ENCODE peak calls at places on chromosomes 13 and 19, in five cellular contexts. B is fibroblast of pulmonary artery, I is GM12865, K is omental fat pad, N is fibroblast of mammary gland. X is an unnamed sample.

GRCh38 chr19:44848805-44849457 is 2.8 kb downstream of the NECTIN2 start:
- DNase-seq in B (no peak), N (no peak), K (no peak), I (no peak), X (no peak)

GRCh38 chr13:112726018-112726767 is 36.4 kb downstream of the ATP11A start:
- DNase-seq in K (no peak), I (no peak), B (no peak), N (no peak), X (no peak)

GRCh38 chr19:19303411-19303810 is 16.9 kb downstream of the SUGP1 start:
- DNase-seq in I (no peak), N (no peak), K (no peak), B (no peak), X (no peak)

GRCh38 chr13:69857188-69857821 is 250.3 kb upstream of the ATXN8OS start:
- DNase-seq in N (peak), I (peak), B (peak), K (no peak), X (peak)

GRCh38 chr19:29404951-29405727 is 120.7 kb upstream of the VSTM2B start:
- DNase-seq in N (no peak), K (no peak), B (no peak), I (no peak), X (no peak)

GRCh38 chr13:50228527-50228926 is 213.3 kb downstream of the KCNRG start:
- DNase-seq in B (no peak), I (no peak), N (no peak), K (no peak), X (no peak)

GRCh38 chr13:81487151-81487550 is 1146.2 kb upstream of the SPRY2 start:
- DNase-seq in K (no peak), N (peak), I (no peak), B (peak), X (no peak)

GRCh38 chr19:33261511-33262192 is 36.0 kb upstream of the SLC7A10 start:
- DNase-seq in I (no peak), N (no peak), B (no peak), K (no peak), X (no peak)

GRCh38 chr19:5679289-5680082 is 830 bp downstream of the MICOS13 start:
- DNase-seq in B (no peak), N (no peak), I (no peak), K (no peak), X (no peak)

GRCh38 chr19:30088567-30088966 is 146.5 kb downstream of the URI1 start:
- DNase-seq in I (no peak), B (no peak), N (no peak), K (no peak), X (no peak)

GRCh38 chr13:33138441-33138840 is 122.2 kb downstream of the KL start:
- DNase-seq in K (no peak), B (no peak), I (no peak), N (no peak), X (no peak)

GRCh38 chr19:19459707-19460251 is 54.3 kb downstream of the GATAD2A start:
- DNase-seq in K (no peak), N (peak), I (peak), B (peak), X (peak)

GRCh38 chr19:50050406-50051223 is 24.8 kb downstream of the ZNF473 start:
- DNase-seq in B (peak), N (no peak), K (peak), I (peak), X (no peak)

GRCh38 chr13:86383151-86383550 is 583.9 kb upstream of the SLITRK6 start:
- DNase-seq in B (no peak), N (no peak), K (no peak), I (no peak), X (no peak)

GRCh38 chr19:4140237-4140711 is 13.2 kb upstream of the CREB3L3 start:
- DNase-seq in I (peak), K (no peak), N (peak), B (peak), X (peak)

GRCh38 chr19:7527516-7528191 is 5.2 kb downstream of the MCOLN1 start:
- DNase-seq in B (no peak), I (no peak), K (no peak), N (no peak), X (no peak)

GRCh38 chr13:76516013-76516412 is 370.2 kb downstream of the KCTD12 start:
- DNase-seq in K (no peak), B (peak), I (no peak), N (peak), X (peak)

GRCh38 chr13:74158028-74158427 is 23.8 kb upstream of the KLF12 start:
- DNase-seq in B (peak), I (no peak), N (peak), K (no peak), X (no peak)

GRCh38 chr19:1035998-1036621 is 3.8 kb upstream of the ABCA7 start:
- DNase-seq in K (no peak), I (no peak), N (no peak), B (no peak), X (no peak)

GRCh38 chr13:51785592-51786424 is 18.2 kb downstream of the DHRS12 start:
- DNase-seq in B (peak), K (no peak), N (peak), I (no peak), X (peak)

GRCh38 chr13:59754411-59754810 is 409.3 kb downstream of the DIAPH3 start:
- DNase-seq in N (no peak), I (peak), B (no peak), K (no peak), X (no peak)

GRCh38 chr13:79056706-79057105 is 349.3 kb downstream of the RBM26 start:
- DNase-seq in B (no peak), I (peak), N (no peak), K (no peak), X (no peak)

GRCh38 chr19:11382898-11383705 is 1.0 kb downstream of the EPOR start:
- DNase-seq in K (no peak), I (peak), B (peak), N (no peak), X (peak)

GRCh38 chr19:43966079-43966694 is 15.2 kb downstream of the ZNF221 start:
- DNase-seq in I (no peak), N (peak), B (peak), K (no peak), X (no peak)

GRCh38 chr19:2101417-2102335 is 5.0 kb downstream of the IZUMO4 start:
- DNase-seq in B (no peak), K (no peak), N (no peak), I (no peak), X (no peak)

GRCh38 chr19:18520848-18521691 is 800 bp downstream of the ELL start:
- DNase-seq in B (no peak), K (no peak), I (peak), N (no peak), X (no peak)

GRCh38 chr13:27128825-27129627 is 42.6 kb downstream of the USP12 start:
- DNase-seq in I (no peak), B (no peak), K (no peak), N (no peak), X (peak)

GRCh38 chr13:91668844-91669495 is 270.5 kb downstream of the GPC5 start:
- DNase-seq in I (no peak), N (no peak), B (no peak), K (no peak), X (no peak)

GRCh38 chr13:112688560-112689497 is 1.0 kb upstream of the ATP11A start:
- DNase-seq in K (no peak), N (no peak), I (peak), B (peak), X (no peak)

GRCh38 chr13:66940113-66940512 is 290.0 kb downstream of the PCDH9 start:
- DNase-seq in K (no peak), B (no peak), I (no peak), N (peak), X (no peak)

GRCh38 chr19:47445937-47446402 is 25.7 kb downstream of the SLC8A2 start:
- DNase-seq in B (peak), K (no peak), I (peak), N (no peak), X (no peak)

GRCh38 chr13:79245937-79246574 is 160.0 kb downstream of the RBM26 start:
- DNase-seq in I (peak), K (no peak), N (no peak), B (no peak), X (no peak)

GRCh38 chr19:17123041-17123440 is 47.5 kb downstream of the MYO9B start:
- DNase-seq in I (no peak), K (no peak), B (no peak), N (no peak), X (no peak)

GRCh38 chr13:23386533-23386932 is 47.0 kb downstream of the SACS start:
- DNase-seq in N (no peak), B (no peak), K (no peak), I (peak), X (no peak)

GRCh38 chr13:34578471-34578870 is 363.6 kb upstream of the NBEA start:
- DNase-seq in I (no peak), K (no peak), B (peak), N (peak), X (peak)

GRCh38 chr19:8615022-8615421 is 4.5 kb upstream of the ADAMTS10 start:
- DNase-seq in N (peak), I (no peak), K (no peak), B (no peak), X (no peak)

GRCh38 chr13:25977671-25978070 is 74.1 kb downstream of the SHISA2 start:
- DNase-seq in K (no peak), N (no peak), I (no peak), B (no peak), X (no peak)

GRCh38 chr13:25978961-25979360 is 72.9 kb downstream of the SHISA2 start:
- DNase-seq in N (no peak), I (no peak), B (no peak), K (no peak), X (no peak)

GRCh38 chr13:25982908-25983307 is 68.9 kb downstream of the SHISA2 start:
- DNase-seq in K (no peak), B (peak), N (no peak), I (no peak), X (no peak)

GRCh38 chr13:25981060-25981459 is 70.8 kb downstream of the SHISA2 start:
- DNase-seq in I (no peak), B (no peak), N (no peak), K (no peak), X (no peak)

DNA sequence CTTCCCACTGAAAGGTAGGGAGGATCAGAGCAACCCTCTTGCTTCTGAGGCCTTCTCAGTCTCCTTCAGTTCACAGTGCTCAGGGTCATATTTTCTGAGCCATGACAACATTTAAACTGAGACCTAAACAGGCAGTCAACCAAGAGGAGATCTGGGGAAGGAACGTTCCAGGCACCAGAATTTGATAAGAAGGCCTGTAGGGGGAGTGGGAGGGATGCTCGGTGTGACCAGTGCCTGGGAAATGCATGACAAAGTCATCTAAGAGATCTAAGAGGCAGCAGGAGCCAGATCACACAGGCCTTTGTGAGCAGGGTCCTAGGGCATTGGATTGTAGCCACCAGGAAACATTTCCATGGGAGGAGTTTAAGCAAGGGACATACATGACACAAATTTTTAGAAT is 71.6 kb downstream of the SHISA2 start:
- DNase-seq in I (no peak), K (no peak), N (no peak), B (peak), X (peak)
- TF ChIP-seq CTCF in I (peak), K (no peak), N (no peak), B (peak), X (peak)

GRCh38 chr19:13228561-13228960 is 78.3 kb downstream of the IER2 start:
- DNase-seq in B (no peak), I (no peak), N (no peak), K (no peak), X (no peak)
- TF ChIP-seq CTCF in B (no peak), I (peak), N (no peak), K (no peak), X (no peak)

GRCh38 chr13:20815469-20815868 is 41.7 kb upstream of the EEF1AKMT1 start:
- DNase-seq in K (no peak), N (no peak), I (no peak), B (no peak), X (no peak)

GRCh38 chr13:20814224-20814910 is 40.6 kb upstream of the EEF1AKMT1 start:
- DNase-seq in K (peak), I (no peak), N (peak), B (peak), X (peak)

GRCh38 chr13:20810808-20811207 is 37.0 kb upstream of the EEF1AKMT1 start:
- DNase-seq in I (no peak), K (no peak), B (no peak), N (no peak), X (no peak)

GRCh38 chr13:20808874-20809273 is 35.1 kb upstream of the EEF1AKMT1 start:
- DNase-seq in K (no peak), I (no peak), B (no peak), N (no peak), X (no peak)

DNA sequence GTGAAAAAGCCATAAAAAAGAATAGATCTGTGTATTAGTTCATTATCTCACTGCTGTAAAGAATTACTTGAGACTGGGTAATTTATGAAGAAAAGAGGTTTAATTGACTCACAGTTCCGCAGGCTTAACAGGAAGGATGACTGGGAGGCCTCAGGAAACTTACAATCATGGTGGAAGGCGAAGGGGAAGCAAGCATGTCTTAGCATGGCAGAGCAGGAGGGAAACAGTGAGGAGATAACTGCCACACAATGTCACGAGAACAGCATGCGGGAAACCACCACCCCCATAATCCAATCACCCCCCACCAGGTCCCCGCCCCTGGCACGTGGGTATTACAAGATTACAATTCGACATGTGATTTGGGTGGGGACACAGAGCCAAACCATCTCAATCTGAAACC is 39.1 kb upstream of the EEF1AKMT1 start:
- DNase-seq in N (no peak), K (no peak), B (no peak), I (no peak), X (no peak)
- TF ChIP-seq CTCF in N (no peak), K (no peak), B (no peak), I (no peak), X (no peak)

GRCh38 chr13:110575322-110576069 is 14.0 kb upstream of the RAB20 start:
- DNase-seq in K (no peak), I (peak), N (peak), B (peak), X (peak)
- TF ChIP-seq CTCF in K (no peak), I (no peak), N (no peak), B (no peak), X (no peak)

DNA sequence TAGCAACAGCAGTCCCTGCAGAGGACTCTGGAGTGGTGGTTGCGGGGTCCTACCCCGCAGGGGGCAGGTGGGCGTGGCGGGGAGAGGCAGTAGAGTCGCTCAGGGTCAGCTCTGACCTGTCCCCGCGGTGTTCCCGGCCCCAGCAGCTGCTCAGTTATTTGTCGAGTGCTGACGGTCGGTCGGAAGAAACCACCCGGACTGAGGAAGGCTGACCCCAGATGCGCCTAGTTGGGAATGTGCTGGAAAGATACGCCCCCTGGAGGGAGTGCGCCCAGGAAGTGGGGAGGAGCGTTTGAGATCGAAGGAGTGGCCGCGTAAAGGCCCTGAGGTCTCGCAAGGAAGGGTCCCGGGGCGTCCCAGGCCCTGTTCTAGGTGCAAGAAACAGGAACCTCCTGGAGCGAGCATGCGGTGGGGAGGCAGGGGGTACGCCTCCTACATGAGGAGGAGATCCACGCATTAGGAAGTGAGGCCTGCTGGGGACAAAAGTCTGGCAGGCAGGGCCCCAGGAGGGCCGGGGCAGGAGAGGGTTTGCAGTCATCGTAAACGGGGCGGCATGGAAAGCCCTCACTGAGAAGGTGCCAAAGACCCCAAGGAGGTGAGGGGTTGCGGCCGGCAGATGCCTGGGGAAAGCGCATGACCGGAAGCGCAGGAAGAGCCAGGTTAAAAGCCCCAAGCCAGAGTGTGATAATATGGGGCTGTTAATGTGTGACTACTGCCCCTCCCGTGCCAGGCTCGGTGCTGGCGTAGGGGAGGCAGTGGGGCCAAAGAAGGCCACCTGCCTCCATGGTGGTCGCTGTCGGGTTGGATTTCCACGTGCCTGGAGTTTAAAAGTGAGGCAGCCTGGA is 9.1 kb downstream of the CCDC8 start:
- DNase-seq in N (peak), I (no peak), B (peak), K (no peak), X (no peak)
- TF ChIP-seq CTCF in N (no peak), I (no peak), B (no peak), K (no peak), X (peak)

GRCh38 chr13:99197257-99197651 is 3.4 kb upstream of the UBAC2 start:
- DNase-seq in K (no peak), B (no peak), N (no peak), I (no peak), X (no peak)

GRCh38 chr13:99198630-99199029 is 2.0 kb upstream of the UBAC2 start:
- DNase-seq in I (no peak), K (no peak), N (no peak), B (no peak), X (no peak)

GRCh38 chr13:99193152-99193551 is 7.5 kb upstream of the UBAC2 start:
- DNase-seq in N (no peak), I (no peak), B (no peak), K (no peak), X (no peak)

GRCh38 chr13:99199541-99200432 is 867 bp upstream of the UBAC2 start:
- DNase-seq in N (peak), I (no peak), B (peak), K (no peak), X (no peak)

DNA sequence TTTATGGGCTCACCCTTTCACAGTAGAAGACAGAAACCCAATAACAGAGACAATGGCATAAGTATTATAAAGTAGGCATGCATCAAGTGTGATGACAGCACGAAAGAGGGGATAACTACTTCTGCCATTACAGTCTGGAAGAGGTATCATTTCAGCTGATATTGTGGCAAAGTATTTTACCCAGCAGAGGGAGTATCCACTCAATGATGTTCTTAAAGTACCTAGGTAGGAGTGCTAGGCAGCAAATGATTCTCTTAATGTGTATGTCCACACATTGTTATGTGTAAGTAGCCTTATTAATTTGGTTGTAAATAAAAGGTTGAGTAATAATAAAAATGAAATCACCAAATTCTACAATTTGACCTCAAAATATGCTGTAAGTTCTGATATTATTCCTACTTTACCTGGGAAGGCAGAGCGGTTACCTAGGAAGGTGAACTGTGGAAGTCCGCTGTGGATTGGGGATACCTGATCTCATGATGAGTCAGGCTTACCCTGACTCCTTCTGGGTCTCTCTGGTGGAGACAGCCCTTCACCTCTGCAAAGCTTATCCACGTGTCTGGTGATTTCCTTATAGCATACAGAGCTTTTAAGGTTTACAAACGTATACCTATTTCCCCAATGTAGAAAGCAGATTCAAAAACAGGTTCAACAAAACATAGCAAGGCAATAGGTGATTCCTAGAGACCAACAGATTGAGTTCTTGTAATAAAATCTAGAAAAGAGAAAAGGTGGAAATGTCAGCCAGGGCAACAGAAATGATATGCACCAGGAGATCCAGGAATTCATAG is 4.0 kb upstream of the UBAC2 start:
- DNase-seq in N (no peak), K (no peak), B (peak), I (peak), X (no peak)
- TF ChIP-seq CTCF in N (peak), K (no peak), B (no peak), I (peak), X (peak)

GRCh38 chr13:21913010-21913409 is 242.1 kb downstream of the FGF9 start:
- DNase-seq in N (no peak), B (no peak), K (no peak), I (peak), X (no peak)
- TF ChIP-seq CTCF in N (no peak), B (no peak), K (no peak), I (peak), X (no peak)